ENCODE peak calls at places on chromosomes 7 and 10, in seven cellular contexts. Y is GM12878, M is SK-N-SH, Q is IMR-90, R is K562, V is H1, U is HepG2. P is an unnamed sample.

GRCh38 chr7:68752485-68752884 is 845.8 kb upstream of the AUTS2 start:
- DNase-seq in Q (no peak), Y (no peak), R (no peak), V (no peak), M (no peak), U (no peak), P (no peak)

GRCh38 chr10:114437456-114438292 is 33.4 kb upstream of the AFAP1L2 start:
- DNase-seq in U (peak; percentile 12), Y (no peak), M (peak; percentile 27), Q (peak; percentile 19), V (no peak), R (no peak), P (peak; percentile 64)

GRCh38 chr7:44291733-44292395 is 33.5 kb downstream of the CAMK2B start:
- DNase-seq in V (no peak), U (no peak), Q (no peak), Y (no peak), R (no peak), M (no peak), P (no peak)

GRCh38 chr10:113960617-113961260 is 82.9 kb upstream of the ADRB1 start:
- DNase-seq in R (no peak), Q (no peak), U (peak; percentile 54), Y (no peak), V (peak; percentile 10), M (no peak), P (peak; percentile 53)

GRCh38 chr10:48973065-48973464 is 33.4 kb upstream of the LRRC18 start:
- DNase-seq in U (no peak), M (no peak), V (no peak), Y (no peak), R (no peak), Q (peak; percentile 3), P (no peak)

GRCh38 chr7:28065308-28065707 is 115.3 kb downstream of the JAZF1 start:
- DNase-seq in U (no peak), Q (peak; percentile 42), Y (no peak), R (no peak), V (no peak), M (no peak), P (no peak)

GRCh38 chr7:80859272-80859970 is 59.4 kb downstream of the SEMA3C start:
- DNase-seq in Y (no peak), V (no peak), U (no peak), M (no peak), Q (peak; percentile 48), R (no peak), P (no peak)

GRCh38 chr7:129780257-129781127 is 169.0 kb downstream of the NRF1 start:
- DNase-seq in Y (no peak), U (peak; percentile 72), R (peak; percentile 96), V (peak; percentile 74), Q (no peak), M (peak; percentile 83), P (peak; percentile 98)

GRCh38 chr7:4113271-4113670 is 568.8 kb upstream of the FOXK1 start:
- DNase-seq in V (no peak), Y (no peak), R (no peak), M (no peak), Q (no peak), U (no peak), P (no peak)

GRCh38 chr7:17497136-17497535 is 198.7 kb downstream of the AHR start:
- DNase-seq in Y (no peak), Q (no peak), R (no peak), V (no peak), U (no peak), M (no peak), P (no peak)

GRCh38 chr10:124053971-124054370 is 39.4 kb downstream of the CHST15 start:
- DNase-seq in U (no peak), Y (no peak), V (no peak), R (no peak), Q (no peak), M (no peak), P (no peak)

GRCh38 chr7:91949221-91950009 is 8.8 kb downstream of the AKAP9 start:
- DNase-seq in Y (no peak), U (no peak), Q (peak; percentile 60), R (no peak), V (no peak), M (no peak), P (no peak)

GRCh38 chr10:49310460-49310859 is 11.5 kb downstream of the C10orf71 start:
- DNase-seq in Y (no peak), Q (no peak), R (no peak), U (no peak), M (no peak), V (no peak), P (no peak)

GRCh38 chr7:131513245-131514061 is 43.0 kb downstream of the PODXL start:
- DNase-seq in U (peak; percentile 76), R (peak; percentile 92), V (peak; percentile 74), Q (peak; percentile 81), M (peak; percentile 92), Y (no peak), P (peak; percentile 84)

GRCh38 chr7:38007096-38007495 is 86.7 kb downstream of the EPDR1 start:
- DNase-seq in U (no peak), R (no peak), V (no peak), M (no peak), Y (no peak), Q (no peak), P (no peak)

GRCh38 chr7:133061357-133061756 is 20.5 kb downstream of the CHCHD3 start:
- DNase-seq in U (no peak), Q (no peak), R (no peak), Y (no peak), V (no peak), M (no peak), P (no peak)

GRCh38 chr10:47264797-47265281 is 35.2 kb upstream of the GDF10 start:
- DNase-seq in R (no peak), Q (no peak), Y (no peak), M (no peak), V (no peak), U (peak; percentile 51), P (no peak)

GRCh38 chr10:102672822-102673200 is 28.5 kb downstream of the TRIM8 start:
- DNase-seq in Q (no peak), U (no peak), R (no peak), V (no peak), Y (no peak), M (peak; percentile 5), P (no peak)

GRCh38 chr7:2134740-2135139 is 98.0 kb downstream of the MAD1L1 start:
- DNase-seq in M (no peak), Q (no peak), Y (no peak), V (no peak), R (no peak), U (no peak), P (no peak)

GRCh38 chr7:111029574-111030357 is 61.2 kb upstream of the LRRN3 start:
- DNase-seq in Y (peak; percentile 13), U (peak; percentile 20), R (peak; percentile 7), V (no peak), M (no peak), Q (peak; percentile 17), P (no peak)

DNA sequence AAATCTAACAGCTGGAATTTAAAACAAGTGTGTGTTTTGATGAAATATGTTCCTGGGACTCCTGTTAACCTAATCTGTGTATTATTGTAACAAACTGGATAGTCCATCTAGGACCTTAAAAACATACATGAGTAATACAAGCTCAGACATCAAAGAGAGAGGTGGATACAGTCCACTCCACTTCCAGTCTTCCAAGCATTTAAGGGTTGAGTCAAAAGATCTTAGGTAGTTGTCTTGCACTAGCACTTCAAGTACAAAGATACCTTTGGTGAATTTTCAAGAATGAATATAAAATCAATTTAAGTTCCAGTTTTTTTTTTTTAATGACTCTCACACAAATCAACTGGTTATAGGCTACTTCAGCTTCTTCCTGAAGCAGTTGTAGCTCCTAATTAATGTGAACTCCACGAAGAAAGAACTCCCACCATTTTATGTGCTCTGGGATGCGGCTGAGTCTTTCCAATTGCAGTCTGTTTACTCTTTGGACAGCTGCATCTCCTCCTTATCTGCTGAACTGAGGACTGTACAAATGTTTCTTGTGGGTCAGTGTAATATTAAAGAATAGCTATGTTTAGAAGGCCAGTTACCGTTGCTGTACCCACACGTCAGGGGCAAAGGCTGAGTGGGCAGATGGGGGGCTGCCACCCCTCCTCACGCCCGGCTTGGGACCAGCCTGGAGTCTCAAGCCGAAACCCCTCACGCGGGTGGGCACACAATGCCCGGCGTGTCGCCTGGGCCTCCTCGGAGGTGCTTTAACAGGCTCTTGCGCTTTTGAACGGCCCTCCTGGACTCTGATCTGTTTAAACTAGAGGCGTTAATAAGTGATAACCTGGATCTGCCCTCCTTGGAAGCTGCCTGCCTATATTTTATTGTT is 2.9 kb upstream of the IGF2BP3 start:
- DNase-seq in V (no peak), Y (no peak), R (peak; percentile 60), U (peak; percentile 32), Q (no peak), M (peak; percentile 59), P (peak; percentile 38)
- H3K27ac ChIP-seq in V (peak overlapping the region; percentile 96), Y (peak overlapping the region; percentile 94), R (peak overlapping the region; percentile 93), U (peak overlapping the region; percentile 96), Q (peak overlapping the region; percentile 81), M (peak overlapping the region; percentile 96), P (peak overlapping the region; percentile 97)

GRCh38 chr7:99001482-99002145 is 123.3 kb downstream of the TRRAP start:
- DNase-seq in Y (no peak), Q (no peak), R (no peak), U (no peak), M (no peak), V (no peak), P (no peak)

GRCh38 chr7:99002827-99003212 is 124.5 kb downstream of the TRRAP start:
- DNase-seq in M (no peak), R (no peak), U (no peak), Q (no peak), V (no peak), Y (no peak), P (no peak)

GRCh38 chr7:99003419-99003818 is 125.1 kb downstream of the TRRAP start:
- DNase-seq in V (no peak), Y (no peak), M (no peak), R (no peak), Q (no peak), U (no peak), P (no peak)

GRCh38 chr7:99000904-99001442 is 122.6 kb downstream of the TRRAP start:
- DNase-seq in Y (no peak), M (no peak), V (no peak), Q (no peak), R (no peak), U (no peak), P (no peak)

GRCh38 chr7:99002146-99002826 is 124.0 kb downstream of the TRRAP start:
- DNase-seq in Y (no peak), V (no peak), U (no peak), Q (no peak), R (no peak), M (no peak), P (no peak)
- TF ChIP-seq RAD21 in Y (no peak), V (no peak), U (no peak), Q (no peak), R (no peak), M (no peak), P (no peak)

GRCh38 chr10:31042670-31043069 is 11.0 kb upstream of the ZNF438 start:
- DNase-seq in R (no peak), V (no peak), U (no peak), M (no peak), Y (no peak), Q (no peak), P (no peak)
- TF ChIP-seq USF2 in R (no peak), V (no peak), U (no peak), M (no peak), Y (no peak), Q (no peak), P (no peak)

DNA sequence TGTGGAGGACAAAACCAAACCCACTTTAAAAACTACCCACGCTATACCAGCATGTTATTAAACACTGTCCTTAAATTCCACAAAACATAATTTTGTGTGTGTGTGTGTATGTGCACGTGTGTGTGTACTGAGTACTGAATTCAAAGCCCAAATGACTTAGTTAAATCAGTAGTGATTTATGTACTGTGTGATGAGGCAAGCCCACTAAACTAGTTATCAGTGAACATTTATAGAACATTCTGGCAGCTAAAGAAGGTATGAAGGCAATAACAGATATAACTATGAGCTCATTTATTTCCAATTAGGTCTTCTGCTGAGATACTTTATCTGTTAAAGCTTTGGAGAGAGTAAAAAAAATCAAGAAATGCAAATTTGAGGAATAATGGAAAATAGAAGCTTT is 115.1 kb downstream of the CPED1 start:
- DNase-seq in M (no peak), R (no peak), Q (no peak), Y (no peak), U (no peak), V (no peak), P (no peak)
- H3K27ac ChIP-seq in M (no peak overlapping the region), R (no peak overlapping the region), Q (no peak overlapping the region), Y (no peak overlapping the region), U (no peak overlapping the region), V (no peak overlapping the region), P (no peak overlapping the region)